ENCODE peak calls at places on chromosomes 13 and 19, in five cellular contexts. F, K, B, P and O are unnamed samples.

GRCh38 chr13:19185865-19186645 is 4.4 kb upstream of the TUBA3C start:
- DNase-seq in P (no peak), B (no peak), F (no peak), K (no peak), O (no peak)

GRCh38 chr13:38045278-38046048 is 175.9 kb upstream of the TRPC4 start:
- DNase-seq in B (no peak), K (no peak), P (peak; percentile 4), F (peak; percentile 38), O (no peak)

GRCh38 chr19:16588089-16588823 is 16.0 kb upstream of the SLC35E1 start:
- DNase-seq in F (no peak), K (no peak), B (no peak), P (no peak), O (peak; percentile 64)

GRCh38 chr19:1065606-1066109 is 1.3 kb upstream of the ARHGAP45 start:
- DNase-seq in F (peak; percentile 75), K (no peak), P (no peak), B (no peak), O (no peak)

GRCh38 chr13:95237310-95237870 is 63.9 kb downstream of the ABCC4 start:
- DNase-seq in K (no peak), B (no peak), F (no peak), P (no peak), O (no peak)

GRCh38 chr13:48492123-48493075 is 40.5 kb downstream of the RCBTB2 start:
- DNase-seq in K (peak; percentile 60), B (peak; percentile 49), P (peak; percentile 69), F (peak; percentile 27), O (peak; percentile 53)

GRCh38 chr19:48812094-48812929 is 1.5 kb upstream of the BCAT2 start:
- DNase-seq in F (peak; percentile 93), P (peak; percentile 90), B (no peak), K (peak; percentile 68), O (peak; percentile 64)

GRCh38 chr13:108272333-108272732 is 2.8 kb downstream of the TNFSF13B start:
- DNase-seq in K (no peak), P (no peak), B (no peak), F (no peak), O (no peak)

GRCh38 chr19:44644391-44645016 is 794 bp downstream of the PVR start:
- DNase-seq in P (no peak), F (peak; percentile 70), K (no peak), B (no peak), O (no peak)

GRCh38 chr13:112690242-112690943 is 555 bp downstream of the ATP11A start:
- DNase-seq in F (peak; percentile 63), K (no peak), P (peak; percentile 38), B (no peak), O (no peak)

GRCh38 chr19:51448011-51448744 is 10.1 kb downstream of the SIGLEC8 start:
- DNase-seq in K (no peak), P (no peak), B (no peak), F (no peak), O (no peak)

GRCh38 chr13:54965881-54966280 is 1937.3 kb downstream of the OLFM4 start:
- DNase-seq in P (no peak), K (no peak), F (peak; percentile 7), B (no peak), O (no peak)

GRCh38 chr13:25982908-25983307 is 68.9 kb downstream of the SHISA2 start:
- DNase-seq in F (no peak), B (no peak), P (no peak), K (no peak), O (no peak)

GRCh38 chr19:17766543-17767131 is 15.4 kb downstream of the FCHO1 start:
- DNase-seq in K (no peak), B (no peak), P (peak; percentile 78), F (peak; percentile 92), O (no peak)

GRCh38 chr19:19192910-19193423 is 909 bp downstream of the RFXANK start:
- DNase-seq in P (no peak), K (no peak), F (no peak), B (no peak), O (no peak)

GRCh38 chr19:46205183-46205984 is 24.2 kb upstream of the IGFL1 start:
- DNase-seq in P (no peak), K (no peak), F (no peak), B (no peak), O (no peak)